ENCODE peak calls at places on chromosomes 2 and 18, in six cellular contexts. T, N, C, D, L and M are unnamed samples.

GRCh38 chr2:127254386-127254981 is 34.4 kb upstream of the CYP27C1 start:
- DNase-seq in T (no peak), N (no peak), C (no peak), D (no peak), L (no peak), M (no peak)

GRCh38 chr18:3347286-3347803 is 85.4 kb downstream of the MYL12B start:
- DNase-seq in T (no peak), N (no peak), C (no peak), D (peak; percentile 57), L (no peak), M (no peak)

GRCh38 chr2:10404324-10405143 is 43.6 kb downstream of the ODC1 start:
- DNase-seq in T (no peak), N (no peak), C (no peak), D (no peak), L (no peak), M (no peak)

GRCh38 chr18:616380-616995 is 19.7 kb downstream of the CLUL1 start:
- DNase-seq in T (peak; percentile 39), N (no peak), C (peak; percentile 36), D (peak; percentile 88), L (no peak), M (no peak)

GRCh38 chr2:240368746-240369724 is 66.4 kb upstream of the GPC1 start:
- DNase-seq in T (no peak), N (no peak), C (no peak), D (no peak), L (no peak), M (no peak)

GRCh38 chr2:73981081-73981968 is 3.4 kb upstream of the TET3 start:
- DNase-seq in T (no peak), N (peak; percentile 53), C (no peak), D (peak; percentile 87), L (no peak), M (no peak)

GRCh38 chr18:74115046-74115445 is 32.6 kb downstream of the FBXO15 start:
- DNase-seq in T (no peak), N (no peak), C (peak; percentile 17), D (no peak), L (no peak), M (no peak)

GRCh38 chr2:234952270-234953115 is 676 bp downstream of the SH3BP4 start:
- DNase-seq in T (no peak), N (peak; percentile 53), C (no peak), D (peak; percentile 41), L (no peak), M (no peak)

GRCh38 chr18:50138181-50139064 is 56.5 kb downstream of the MYO5B start:
- DNase-seq in T (no peak), N (no peak), C (no peak), D (no peak), L (no peak), M (no peak)